ENCODE peak calls at places on chromosome 15, in six cellular contexts. T, N, G, L, I and B are unnamed samples.

GRCh38 chr15:68552773-68553172 is 26.0 kb upstream of the CORO2B start:
- DNase-seq in I (no peak), G (no peak), T (no peak), N (no peak), L (no peak), B (peak)

GRCh38 chr15:96331141-96331941 is 841 bp downstream of the NR2F2 start:
- DNase-seq in I (peak), G (peak), L (no peak), T (peak), N (no peak), B (peak)

GRCh38 chr15:72345280-72345679 is 25.3 kb upstream of the CELF6 start:
- DNase-seq in T (no peak), I (no peak), N (no peak), L (no peak), G (no peak), B (no peak)

GRCh38 chr15:96209285-96209735 is 121.2 kb upstream of the NR2F2 start:
- DNase-seq in G (no peak), L (no peak), T (no peak), N (no peak), I (no peak), B (no peak)

GRCh38 chr15:81643773-81644172 is 269.8 kb upstream of the TMC3 start:
- DNase-seq in L (no peak), I (no peak), T (no peak), N (no peak), G (peak), B (no peak)

GRCh38 chr15:88463870-88464532 is 3.2 kb downstream of the MRPL46 start:
- DNase-seq in T (no peak), L (no peak), I (no peak), G (no peak), N (no peak), B (no peak)

GRCh38 chr15:100787567-100787941 is 92.1 kb upstream of the ALDH1A3 start:
- DNase-seq in N (no peak), L (no peak), T (peak), I (no peak), G (no peak), B (no peak)

GRCh38 chr15:45425135-45425534 is 46.8 kb upstream of the GATM start:
- DNase-seq in I (no peak), N (no peak), L (no peak), T (no peak), G (no peak), B (no peak)

GRCh38 chr15:63044077-63044644 is 1.6 kb downstream of the TPM1 start:
- DNase-seq in T (no peak), N (no peak), G (no peak), L (no peak), I (no peak), B (peak)

GRCh38 chr15:81176291-81176893 is 20.3 kb upstream of the IL16 start:
- DNase-seq in N (no peak), I (peak), T (no peak), G (no peak), L (no peak), B (no peak)

GRCh38 chr15:72406936-72407335 is 8.8 kb downstream of the TMEM202 start:
- DNase-seq in G (no peak), L (no peak), N (no peak), T (no peak), I (no peak), B (no peak)

GRCh38 chr15:78949461-78949860 is 4.6 kb upstream of the CTSH start:
- DNase-seq in I (no peak), G (no peak), L (no peak), T (no peak), N (no peak), B (no peak)

GRCh38 chr15:78951841-78952238 is 7.0 kb upstream of the CTSH start:
- DNase-seq in N (no peak), T (no peak), G (peak), L (no peak), I (no peak), B (peak)

GRCh38 chr15:78947506-78947905 is 2.7 kb upstream of the CTSH start:
- DNase-seq in N (no peak), I (no peak), L (no peak), T (no peak), G (no peak), B (no peak)

GRCh38 chr15:78950343-78950742 is 5.5 kb upstream of the CTSH start:
- DNase-seq in I (no peak), L (no peak), G (no peak), T (no peak), N (no peak), B (no peak)

GRCh38 chr15:78950906-78951840 is 6.3 kb upstream of the CTSH start:
- DNase-seq in N (no peak), I (no peak), G (peak), T (no peak), L (no peak), B (no peak)
- TF ChIP-seq CTCF in N (peak), I (no peak), G (peak), T (no peak), L (no peak), B (peak)

GRCh38 chr15:34795267-34796081 is at the start of gene ACTC1:
- DNase-seq in N (no peak), T (peak), G (peak), I (peak), L (no peak), B (peak)
- H3K4me3 ChIP-seq in N (peak), T (peak), G (no peak), I (no peak), L (no peak), B (peak)

GRCh38 chr15:74833376-74834107 is 7.1 kb downstream of the CPLX3 start:
- DNase-seq in T (no peak), N (no peak), L (no peak), G (no peak), I (no peak), B (no peak)
- TF ChIP-seq CTCF in T (no peak), N (no peak), L (no peak), G (no peak), I (no peak), B (no peak)

GRCh38 chr15:70701891-70702568 is 61.3 kb downstream of the UACA start:
- DNase-seq in T (no peak), L (no peak), I (no peak), N (no peak), G (peak), B (peak)
- H3K4me3 ChIP-seq in T (no peak), L (no peak), I (peak), N (no peak), G (peak), B (peak)